ENCODE peak calls at places on chromosome 18, in seven cellular contexts. O, N, H, I, K, F and B are unnamed samples.

GRCh38 chr18:77481541-77481940 is 231.9 kb downstream of the GALR1 start:
- DNase-seq in H (no peak), N (no peak), F (no peak), O (no peak), I (no peak), K (no peak), B (no peak)

GRCh38 chr18:73235491-73235890 is 367.7 kb upstream of the NETO1 start:
- DNase-seq in N (no peak), I (no peak), H (peak), F (no peak), O (no peak), K (no peak), B (no peak)

GRCh38 chr18:28147674-28148171 is 29.2 kb downstream of the CDH2 start:
- DNase-seq in H (peak), O (no peak), F (no peak), N (no peak), I (no peak), K (no peak), B (no peak)

GRCh38 chr18:44098551-44099098 is 582.1 kb upstream of the SETBP1 start:
- DNase-seq in H (peak), O (no peak), F (no peak), I (no peak), N (no peak), K (no peak), B (no peak)

GRCh38 chr18:62179213-62179612 is 7.6 kb downstream of the PIGN start:
- DNase-seq in K (no peak), N (no peak), F (no peak), I (no peak), O (no peak), H (no peak), B (no peak)

GRCh38 chr18:304887-305529 is 37.2 kb upstream of the THOC1 start:
- DNase-seq in I (no peak), O (no peak), N (no peak), F (no peak), H (peak), K (no peak), B (no peak)

GRCh38 chr18:56955490-56955889 is 191.4 kb upstream of the BOD1L2 start:
- DNase-seq in N (no peak), O (no peak), H (no peak), I (no peak), K (no peak), F (no peak), B (no peak)

GRCh38 chr18:9737814-9738160 is 29.7 kb downstream of the RAB31 start:
- DNase-seq in N (no peak), K (peak), I (no peak), F (no peak), O (no peak), H (peak), B (peak)

GRCh38 chr18:44342167-44342566 is 338.5 kb upstream of the SETBP1 start:
- DNase-seq in O (no peak), H (peak), F (no peak), N (no peak), K (no peak), I (no peak), B (no peak)

GRCh38 chr18:12015697-12016062 is 34.4 kb downstream of the IMPA2 start:
- DNase-seq in I (no peak), N (no peak), H (peak), F (no peak), O (no peak), K (peak), B (no peak)

GRCh38 chr18:28729321-28729720 is 552.4 kb upstream of the CDH2 start:
- DNase-seq in O (no peak), H (peak), F (no peak), I (no peak), K (no peak), N (no peak), B (no peak)

GRCh38 chr18:45834303-45834702 is 8.8 kb downstream of the SIGLEC15 start:
- DNase-seq in I (no peak), N (no peak), H (no peak), O (no peak), F (no peak), K (no peak), B (no peak)

GRCh38 chr18:75132931-75133525 is 75.9 kb downstream of the PTGR3 start:
- DNase-seq in K (no peak), F (no peak), N (no peak), O (peak), I (no peak), H (no peak), B (peak)

GRCh38 chr18:45255142-45255890 is 360.0 kb upstream of the SLC14A2 start:
- DNase-seq in F (no peak), O (no peak), N (no peak), I (no peak), K (no peak), H (peak), B (peak)

GRCh38 chr18:62182220-62182619 is 4.6 kb downstream of the PIGN start:
- DNase-seq in H (no peak), I (no peak), K (no peak), O (no peak), F (no peak), N (no peak), B (no peak)

GRCh38 chr18:28357785-28358401 is 181.0 kb upstream of the CDH2 start:
- DNase-seq in F (no peak), K (no peak), O (no peak), N (no peak), I (no peak), H (peak), B (no peak)

GRCh38 chr18:55838841-55839240 is 250.8 kb upstream of the TCF4 start:
- DNase-seq in O (no peak), N (no peak), I (no peak), H (peak), K (no peak), F (no peak), B (no peak)

GRCh38 chr18:13369756-13370510 is 151.4 kb downstream of the LDLRAD4 start:
- DNase-seq in F (no peak), I (no peak), H (peak), O (no peak), N (no peak), K (peak), B (peak)

GRCh38 chr18:59718108-59719057 is 21.2 kb upstream of the CCBE1 start:
- DNase-seq in N (no peak), K (no peak), H (peak), I (no peak), O (no peak), F (no peak), B (no peak)

GRCh38 chr18:47749195-47749973 is 181.1 kb downstream of the SMAD2 start:
- DNase-seq in O (no peak), H (peak), N (peak), I (peak), K (peak), F (peak), B (peak)

GRCh38 chr18:63604791-63605567 is 17.8 kb downstream of the SERPINB13 start:
- DNase-seq in F (no peak), K (no peak), O (no peak), N (no peak), H (peak), I (no peak), B (no peak)

GRCh38 chr18:45161850-45162249 is 453.4 kb upstream of the SLC14A2 start:
- DNase-seq in K (no peak), H (no peak), N (no peak), O (no peak), F (no peak), I (no peak), B (no peak)

GRCh38 chr18:24373331-24373730 is 24.3 kb downstream of the OSBPL1A start:
- DNase-seq in I (no peak), F (no peak), N (no peak), K (no peak), H (no peak), O (no peak), B (no peak)

GRCh38 chr18:78138993-78139496 is 840.6 kb upstream of the SALL3 start:
- DNase-seq in O (no peak), I (no peak), K (no peak), N (no peak), H (no peak), F (no peak), B (no peak)

GRCh38 chr18:23194969-23195957 is 60.0 kb downstream of the CABLES1 start:
- DNase-seq in I (no peak), O (no peak), N (no peak), K (no peak), F (no peak), H (no peak), B (no peak)